ENCODE peak calls at places on chromosome 5, in ten cellular contexts. One of them, this sample, is unnamed. For H3K36me3, the result is how much of the 10 kb centered on the place peaks cover.

GRCh38 chr5:65919773-65920172 is 6.6 kb upstream of the ERBIN start:
- DNase-seq in tibial artery: no peak
- DNase-seq in mammary epithelial cell: no peak
- DNase-seq in brain microvascular endothelial cell: no peak
- DNase-seq in lower lobe of right lung: no peak
- DNase-seq in stomach: no peak
- DNase-seq in cardiac muscle cell: no peak
- DNase-seq in PC-3: peak
- DNase-seq in left ventricle myocardium inferior: no peak
- DNase-seq in breast epithelium: no peak
- DNase-seq in this sample: no peak

GRCh38 chr5:38809388-38810359 is 36.1 kb upstream of the OSMR start:
- DNase-seq in tibial artery: peak
- DNase-seq in mammary epithelial cell: peak
- DNase-seq in brain microvascular endothelial cell: peak
- DNase-seq in lower lobe of right lung: peak
- DNase-seq in stomach: peak
- DNase-seq in cardiac muscle cell: peak
- DNase-seq in PC-3: peak
- DNase-seq in left ventricle myocardium inferior: peak
- DNase-seq in breast epithelium: peak
- DNase-seq in this sample: peak

GRCh38 chr5:178986326-178986960 is 8.7 kb downstream of the GRM6 start:
- DNase-seq in tibial artery: no peak
- DNase-seq in mammary epithelial cell: no peak
- DNase-seq in brain microvascular endothelial cell: no peak
- DNase-seq in lower lobe of right lung: no peak
- DNase-seq in stomach: no peak
- DNase-seq in cardiac muscle cell: no peak
- DNase-seq in PC-3: no peak
- DNase-seq in left ventricle myocardium inferior: no peak
- DNase-seq in breast epithelium: no peak
- DNase-seq in this sample: no peak

GRCh38 chr5:151719228-151719861 is 32.6 kb upstream of the SPARC start:
- DNase-seq in tibial artery: peak
- DNase-seq in mammary epithelial cell: no peak
- DNase-seq in brain microvascular endothelial cell: peak
- DNase-seq in lower lobe of right lung: no peak
- DNase-seq in stomach: no peak
- DNase-seq in cardiac muscle cell: peak
- DNase-seq in PC-3: peak
- DNase-seq in left ventricle myocardium inferior: no peak
- DNase-seq in breast epithelium: no peak
- DNase-seq in this sample: no peak

GRCh38 chr5:151615431-151615830 is 24.3 kb upstream of the FAT2 start:
- DNase-seq in tibial artery: no peak
- DNase-seq in mammary epithelial cell: peak
- DNase-seq in brain microvascular endothelial cell: no peak
- DNase-seq in lower lobe of right lung: no peak
- DNase-seq in stomach: no peak
- DNase-seq in cardiac muscle cell: no peak
- DNase-seq in PC-3: peak
- DNase-seq in left ventricle myocardium inferior: no peak
- DNase-seq in breast epithelium: no peak
- DNase-seq in this sample: no peak

GRCh38 chr5:58544195-58544594 is 38.7 kb upstream of the RAB3C start:
- DNase-seq in tibial artery: no peak
- DNase-seq in mammary epithelial cell: no peak
- DNase-seq in brain microvascular endothelial cell: no peak
- DNase-seq in lower lobe of right lung: no peak
- DNase-seq in stomach: no peak
- DNase-seq in cardiac muscle cell: no peak
- DNase-seq in PC-3: no peak
- DNase-seq in left ventricle myocardium inferior: no peak
- DNase-seq in breast epithelium: no peak
- DNase-seq in this sample: no peak

GRCh38 chr5:149833116-149833827 is 103.2 kb downstream of the PPARGC1B start:
- DNase-seq in tibial artery: no peak
- DNase-seq in mammary epithelial cell: no peak
- DNase-seq in brain microvascular endothelial cell: no peak
- DNase-seq in lower lobe of right lung: no peak
- DNase-seq in stomach: no peak
- DNase-seq in cardiac muscle cell: no peak
- DNase-seq in PC-3: no peak
- DNase-seq in left ventricle myocardium inferior: no peak
- DNase-seq in breast epithelium: no peak
- DNase-seq in this sample: no peak

GRCh38 chr5:157748740-157749461 is 5.4 kb downstream of the LSM11 start:
- DNase-seq in tibial artery: no peak
- DNase-seq in mammary epithelial cell: peak
- DNase-seq in brain microvascular endothelial cell: peak
- DNase-seq in lower lobe of right lung: no peak
- DNase-seq in stomach: no peak
- DNase-seq in cardiac muscle cell: peak
- DNase-seq in PC-3: peak
- DNase-seq in left ventricle myocardium inferior: no peak
- DNase-seq in breast epithelium: no peak
- DNase-seq in this sample: no peak

GRCh38 chr5:52491071-52491828 is 296.5 kb upstream of the ITGA1 start:
- DNase-seq in tibial artery: no peak
- DNase-seq in mammary epithelial cell: no peak
- DNase-seq in brain microvascular endothelial cell: no peak
- DNase-seq in lower lobe of right lung: no peak
- DNase-seq in stomach: no peak
- DNase-seq in cardiac muscle cell: no peak
- DNase-seq in PC-3: no peak
- DNase-seq in left ventricle myocardium inferior: no peak
- DNase-seq in breast epithelium: no peak
- DNase-seq in this sample: no peak

GRCh38 chr5:655406-655805 is 37.7 kb downstream of the TPPP start:
- DNase-seq in tibial artery: no peak
- DNase-seq in mammary epithelial cell: no peak
- DNase-seq in brain microvascular endothelial cell: no peak
- DNase-seq in lower lobe of right lung: peak
- DNase-seq in stomach: no peak
- DNase-seq in cardiac muscle cell: no peak
- DNase-seq in PC-3: no peak
- DNase-seq in left ventricle myocardium inferior: no peak
- DNase-seq in breast epithelium: peak
- DNase-seq in this sample: no peak

GRCh38 chr5:115898656-115899055 is 56.9 kb downstream of the AP3S1 start:
- DNase-seq in tibial artery: no peak
- DNase-seq in mammary epithelial cell: no peak
- DNase-seq in brain microvascular endothelial cell: no peak
- DNase-seq in lower lobe of right lung: no peak
- DNase-seq in stomach: no peak
- DNase-seq in cardiac muscle cell: peak
- DNase-seq in PC-3: peak
- DNase-seq in left ventricle myocardium inferior: no peak
- DNase-seq in breast epithelium: no peak
- DNase-seq in this sample: no peak

GRCh38 chr5:157747766-157748700 is 4.5 kb downstream of the LSM11 start:
- DNase-seq in tibial artery: no peak
- DNase-seq in mammary epithelial cell: no peak
- DNase-seq in brain microvascular endothelial cell: no peak
- DNase-seq in lower lobe of right lung: no peak
- DNase-seq in stomach: no peak
- DNase-seq in cardiac muscle cell: peak
- DNase-seq in PC-3: no peak
- DNase-seq in left ventricle myocardium inferior: no peak
- DNase-seq in breast epithelium: no peak
- DNase-seq in this sample: no peak

GRCh38 chr5:2531318-2531717 is 220.2 kb downstream of the IRX2 start:
- DNase-seq in tibial artery: no peak
- DNase-seq in mammary epithelial cell: no peak
- DNase-seq in brain microvascular endothelial cell: no peak
- DNase-seq in lower lobe of right lung: no peak
- DNase-seq in stomach: no peak
- DNase-seq in cardiac muscle cell: no peak
- DNase-seq in PC-3: no peak
- DNase-seq in left ventricle myocardium inferior: no peak
- DNase-seq in breast epithelium: no peak
- DNase-seq in this sample: no peak

GRCh38 chr5:62780888-62781287 is 202.3 kb downstream of the LRRC70 start:
- DNase-seq in tibial artery: no peak
- DNase-seq in mammary epithelial cell: no peak
- DNase-seq in brain microvascular endothelial cell: no peak
- DNase-seq in lower lobe of right lung: no peak
- DNase-seq in stomach: no peak
- DNase-seq in cardiac muscle cell: no peak
- DNase-seq in PC-3: no peak
- DNase-seq in left ventricle myocardium inferior: no peak
- DNase-seq in breast epithelium: no peak
- DNase-seq in this sample: no peak

DNA sequence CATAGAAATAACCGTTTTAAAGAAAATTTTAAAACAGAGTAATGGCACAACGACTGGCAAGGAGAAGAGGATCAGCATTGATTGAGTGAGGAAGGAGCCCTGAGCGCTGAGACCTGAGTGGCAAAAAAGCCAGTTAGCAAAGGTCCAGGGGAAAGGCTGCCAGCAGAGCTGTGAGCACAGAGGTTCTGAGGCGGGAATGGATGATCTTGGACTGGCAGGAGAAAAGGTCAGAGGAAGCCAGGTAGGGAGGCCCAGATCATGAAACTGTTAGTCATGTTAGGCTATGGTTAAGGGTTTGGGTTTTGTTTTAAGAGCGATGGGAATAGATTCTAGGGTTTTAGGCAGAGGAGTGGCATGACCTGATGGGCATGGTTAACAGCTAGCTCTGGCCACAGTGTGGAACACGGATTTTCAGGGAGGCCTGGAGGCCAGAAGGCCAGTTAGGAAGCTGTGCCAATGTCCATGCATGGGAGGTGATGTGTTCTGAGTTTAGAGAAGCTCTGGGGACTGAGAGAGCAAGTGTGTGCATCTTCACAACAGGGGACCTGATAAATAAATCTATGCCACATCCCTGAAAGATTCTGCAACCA is 57.7 kb upstream of the GALNT10 start:
- DNase-seq in tibial artery: no peak
- DNase-seq in mammary epithelial cell: no peak
- DNase-seq in brain microvascular endothelial cell: no peak
- DNase-seq in lower lobe of right lung: no peak
- DNase-seq in stomach: no peak
- DNase-seq in cardiac muscle cell: no peak
- DNase-seq in PC-3: no peak
- DNase-seq in left ventricle myocardium inferior: no peak
- DNase-seq in breast epithelium: no peak
- DNase-seq in this sample: no peak
- H3K36me3 ChIP-seq in tibial artery: under half
- H3K36me3 ChIP-seq in mammary epithelial cell: under half
- H3K36me3 ChIP-seq in brain microvascular endothelial cell: under half
- H3K36me3 ChIP-seq in lower lobe of right lung: under half
- H3K36me3 ChIP-seq in stomach: under half
- H3K36me3 ChIP-seq in cardiac muscle cell: under half
- H3K36me3 ChIP-seq in PC-3: under half
- H3K36me3 ChIP-seq in left ventricle myocardium inferior: under half
- H3K36me3 ChIP-seq in breast epithelium: under half
- H3K36me3 ChIP-seq in this sample: under half

GRCh38 chr5:145077028-145077427 is 758.1 kb downstream of the PRELID2 start:
- DNase-seq in tibial artery: no peak
- DNase-seq in mammary epithelial cell: no peak
- DNase-seq in brain microvascular endothelial cell: no peak
- DNase-seq in lower lobe of right lung: no peak
- DNase-seq in stomach: no peak
- DNase-seq in cardiac muscle cell: no peak
- DNase-seq in PC-3: no peak
- DNase-seq in left ventricle myocardium inferior: no peak
- DNase-seq in breast epithelium: no peak
- DNase-seq in this sample: no peak
- H3K36me3 ChIP-seq in tibial artery: under half
- H3K36me3 ChIP-seq in mammary epithelial cell: under half
- H3K36me3 ChIP-seq in brain microvascular endothelial cell: under half
- H3K36me3 ChIP-seq in lower lobe of right lung: under half
- H3K36me3 ChIP-seq in stomach: under half
- H3K36me3 ChIP-seq in cardiac muscle cell: under half
- H3K36me3 ChIP-seq in PC-3: under half
- H3K36me3 ChIP-seq in left ventricle myocardium inferior: under half
- H3K36me3 ChIP-seq in breast epithelium: under half
- H3K36me3 ChIP-seq in this sample: under half

DNA sequence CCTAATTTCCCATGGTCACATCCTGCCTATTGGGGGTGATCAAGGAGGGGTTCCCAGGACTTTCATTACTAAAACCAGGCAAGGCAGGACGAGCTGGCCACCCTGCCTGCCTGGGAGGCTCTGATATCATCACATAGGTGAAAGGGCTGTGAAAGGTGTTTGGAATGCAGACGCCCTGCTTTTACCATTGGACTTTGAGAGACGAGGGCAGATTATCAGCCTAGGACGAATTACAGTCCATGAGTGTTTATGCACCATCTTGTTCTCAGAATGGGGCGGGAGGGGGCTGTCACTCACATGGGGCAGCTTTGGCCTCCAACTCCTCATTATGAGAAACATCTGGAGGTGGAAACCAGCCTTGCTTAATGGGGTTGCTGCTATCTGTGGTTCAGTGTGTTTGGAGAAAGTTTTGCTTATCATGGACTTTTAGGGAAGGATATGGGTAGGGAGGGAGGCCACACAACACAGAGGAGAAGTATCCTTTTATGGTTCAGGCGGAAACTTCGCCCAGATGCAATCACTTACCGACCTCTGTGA is 69.8 kb upstream of the UBTD2 start:
- DNase-seq in tibial artery: no peak
- DNase-seq in mammary epithelial cell: no peak
- DNase-seq in brain microvascular endothelial cell: no peak
- DNase-seq in lower lobe of right lung: no peak
- DNase-seq in stomach: no peak
- DNase-seq in cardiac muscle cell: peak
- DNase-seq in PC-3: no peak
- DNase-seq in left ventricle myocardium inferior: no peak
- DNase-seq in breast epithelium: no peak
- DNase-seq in this sample: no peak
- H3K36me3 ChIP-seq in tibial artery: half or more
- H3K36me3 ChIP-seq in mammary epithelial cell: under half
- H3K36me3 ChIP-seq in brain microvascular endothelial cell: half or more
- H3K36me3 ChIP-seq in lower lobe of right lung: half or more
- H3K36me3 ChIP-seq in stomach: half or more
- H3K36me3 ChIP-seq in cardiac muscle cell: under half
- H3K36me3 ChIP-seq in PC-3: under half
- H3K36me3 ChIP-seq in left ventricle myocardium inferior: under half
- H3K36me3 ChIP-seq in breast epithelium: under half
- H3K36me3 ChIP-seq in this sample: under half

DNA sequence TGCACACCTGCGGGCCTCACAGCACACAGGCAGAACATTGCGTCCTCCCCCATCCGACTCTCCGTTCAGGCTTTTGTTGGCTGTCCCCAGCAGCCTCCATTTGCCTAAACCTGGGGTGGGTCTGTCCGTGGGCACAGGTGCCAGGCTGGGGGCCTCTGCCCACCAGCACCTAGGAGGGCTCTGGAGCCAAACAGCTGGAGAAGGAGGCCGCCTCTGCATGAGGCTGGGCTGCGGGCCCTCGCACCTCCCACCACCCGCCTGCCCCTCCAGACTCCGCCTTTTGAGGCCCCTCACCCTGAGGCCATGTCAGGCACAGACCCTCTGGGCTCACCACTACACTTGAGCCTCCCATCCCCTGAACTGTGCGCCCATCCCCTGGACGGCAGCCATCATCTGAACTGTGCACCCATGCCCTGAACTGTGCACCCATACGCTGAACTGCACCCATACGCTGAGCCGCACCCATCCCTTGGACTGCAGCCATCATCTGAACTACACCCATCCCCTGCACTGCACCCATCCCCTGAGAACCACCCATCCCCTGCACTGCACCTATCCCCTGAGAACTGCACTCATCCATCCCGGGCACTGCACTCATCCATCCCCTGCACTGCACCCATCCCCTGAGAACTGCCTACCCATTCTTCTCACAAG is 98.0 kb upstream of the OTULINL start:
- DNase-seq in tibial artery: no peak
- DNase-seq in mammary epithelial cell: no peak
- DNase-seq in brain microvascular endothelial cell: no peak
- DNase-seq in lower lobe of right lung: no peak
- DNase-seq in stomach: no peak
- DNase-seq in cardiac muscle cell: no peak
- DNase-seq in PC-3: no peak
- DNase-seq in left ventricle myocardium inferior: no peak
- DNase-seq in breast epithelium: no peak
- DNase-seq in this sample: no peak
- H3K36me3 ChIP-seq in tibial artery: half or more
- H3K36me3 ChIP-seq in mammary epithelial cell: under half
- H3K36me3 ChIP-seq in brain microvascular endothelial cell: half or more
- H3K36me3 ChIP-seq in lower lobe of right lung: half or more
- H3K36me3 ChIP-seq in stomach: half or more
- H3K36me3 ChIP-seq in cardiac muscle cell: half or more
- H3K36me3 ChIP-seq in PC-3: half or more
- H3K36me3 ChIP-seq in left ventricle myocardium inferior: half or more
- H3K36me3 ChIP-seq in breast epithelium: under half
- H3K36me3 ChIP-seq in this sample: under half

This sample was measured in effector memory CD4-positive, alpha-beta T cell.